ENCODE peak calls at places on chromosomes 16 and 17, in seven cellular contexts. B, O, V, M, W, K and J are unnamed samples.

GRCh38 chr17:4519361-4519788 is 20.7 kb downstream of the SPNS2 start:
- DNase-seq in B (no peak), O (no peak), V (no peak), M (no peak), W (no peak), K (no peak), J (no peak)

GRCh38 chr17:35726609-35727460 is 4.6 kb upstream of the RASL10B start:
- DNase-seq in B (peak), O (peak), V (no peak), M (no peak), W (peak), K (no peak), J (peak)

GRCh38 chr16:66273036-66273435 is 93.5 kb upstream of the CDH5 start:
- DNase-seq in B (no peak), O (no peak), V (no peak), M (no peak), W (no peak), K (no peak), J (no peak)

GRCh38 chr17:39632153-39632941 is 4.6 kb upstream of the STARD3 start:
- DNase-seq in B (no peak), O (no peak), V (no peak), M (no peak), W (no peak), K (peak), J (no peak)

GRCh38 chr17:930258-930657 is 49.3 kb downstream of the NXN start:
- DNase-seq in B (no peak), O (no peak), V (no peak), M (no peak), W (no peak), K (no peak), J (no peak)

GRCh38 chr16:55297062-55297909 is 26.7 kb upstream of the IRX6 start:
- DNase-seq in B (no peak), O (peak), V (no peak), M (no peak), W (no peak), K (no peak), J (no peak)

GRCh38 chr16:11639925-11640899 is 28.0 kb upstream of the SNN start:
- DNase-seq in B (peak), O (peak), V (no peak), M (peak), W (peak), K (peak), J (no peak)

GRCh38 chr16:14405611-14406537 is 224.2 kb downstream of the PARN start:
- DNase-seq in B (no peak), O (no peak), V (peak), M (no peak), W (peak), K (no peak), J (no peak)

GRCh38 chr17:32627233-32628008 is 140.6 kb downstream of the CDK5R1 start:
- DNase-seq in B (peak), O (peak), V (no peak), M (no peak), W (peak), K (no peak), J (no peak)

GRCh38 chr17:77456951-77457548 is 316.3 kb downstream of the SEC14L1 start:
- DNase-seq in B (no peak), O (no peak), V (no peak), M (no peak), W (peak), K (no peak), J (no peak)

GRCh38 chr17:82970067-82970466 is 109.3 kb upstream of the METRNL start:
- DNase-seq in B (no peak), O (no peak), V (no peak), M (no peak), W (peak), K (no peak), J (no peak)

GRCh38 chr17:55448681-55449080 is 27.0 kb upstream of the MMD start:
- DNase-seq in B (peak), O (peak), V (no peak), M (no peak), W (no peak), K (no peak), J (no peak)

GRCh38 chr17:78883090-78883532 is 19.9 kb downstream of the CEP295NL start:
- DNase-seq in B (peak), O (peak), V (no peak), M (peak), W (peak), K (peak), J (no peak)

GRCh38 chr17:61139219-61139618 is 260.4 kb upstream of the TBX2 start:
- DNase-seq in B (peak), O (peak), V (peak), M (no peak), W (peak), K (no peak), J (no peak)

GRCh38 chr16:70579248-70579647 is 55.6 kb downstream of the SF3B3 start:
- DNase-seq in B (no peak), O (no peak), V (no peak), M (no peak), W (no peak), K (no peak), J (no peak)

GRCh38 chr17:75034236-75034908 is 12.4 kb downstream of the ATP5PD start:
- DNase-seq in B (peak), O (peak), V (peak), M (peak), W (peak), K (peak), J (peak)

GRCh38 chr16:57471209-57471608 is 8.7 kb downstream of the POLR2C start:
- DNase-seq in B (no peak), O (no peak), V (no peak), M (no peak), W (no peak), K (no peak), J (no peak)

GRCh38 chr17:17725853-17726720 is 44.8 kb downstream of the RAI1 start:
- DNase-seq in B (no peak), O (no peak), V (no peak), M (no peak), W (peak), K (no peak), J (no peak)

GRCh38 chr16:88264641-88265285 is 118.0 kb upstream of the ZNF469 start:
- DNase-seq in B (peak), O (peak), V (peak), M (peak), W (peak), K (peak), J (peak)

GRCh38 chr17:7575959-7576358 is 3.5 kb upstream of the CD68 start:
- DNase-seq in B (no peak), O (no peak), V (no peak), M (no peak), W (no peak), K (no peak), J (no peak)

GRCh38 chr17:3885970-3886369 is 6.9 kb downstream of the CAMKK1 start:
- DNase-seq in B (peak), O (peak), V (no peak), M (no peak), W (peak), K (no peak), J (no peak)

GRCh38 chr17:40560592-40561293 is 4.5 kb downstream of the CCR7 start:
- DNase-seq in B (peak), O (peak), V (peak), M (no peak), W (peak), K (no peak), J (peak)

GRCh38 chr17:28053044-28053670 is 10.7 kb downstream of the NLK start:
- DNase-seq in B (no peak), O (peak), V (no peak), M (no peak), W (peak), K (no peak), J (no peak)

GRCh38 chr17:47218896-47219430 is 9.8 kb downstream of the MYL4 start:
- DNase-seq in B (no peak), O (no peak), V (no peak), M (no peak), W (no peak), K (no peak), J (no peak)

GRCh38 chr17:46167826-46168569 is 25.2 kb downstream of the KANSL1 start:
- DNase-seq in B (peak), O (peak), V (no peak), M (no peak), W (no peak), K (no peak), J (no peak)

GRCh38 chr17:77210946-77211541 is 70.3 kb downstream of the SEC14L1 start:
- DNase-seq in B (no peak), O (no peak), V (no peak), M (no peak), W (peak), K (no peak), J (no peak)

GRCh38 chr16:67279296-67280089 is at the start of gene PLEKHG4:
- DNase-seq in B (peak), O (peak), V (peak), M (no peak), W (peak), K (peak), J (peak)

GRCh38 chr16:55622930-55623561 is 32.7 kb upstream of the SLC6A2 start:
- DNase-seq in B (peak), O (no peak), V (no peak), M (no peak), W (peak), K (peak), J (no peak)

GRCh38 chr17:39057807-39058206 is 90.6 kb upstream of the FBXO47 start:
- DNase-seq in B (peak), O (no peak), V (no peak), M (no peak), W (no peak), K (no peak), J (no peak)

GRCh38 chr16:11179569-11179968 is 76.4 kb downstream of the SOCS1 start:
- DNase-seq in B (no peak), O (no peak), V (peak), M (no peak), W (peak), K (no peak), J (no peak)

GRCh38 chr16:84144301-84144858 is 597 bp downstream of the HSDL1 start:
- DNase-seq in B (peak), O (no peak), V (peak), M (no peak), W (peak), K (no peak), J (peak)

GRCh38 chr16:84141143-84141670 is 3.8 kb downstream of the HSDL1 start:
- DNase-seq in B (no peak), O (no peak), V (no peak), M (no peak), W (no peak), K (peak), J (no peak)

GRCh38 chr16:84143784-84144199 is 1.2 kb downstream of the HSDL1 start:
- DNase-seq in B (no peak), O (no peak), V (no peak), M (no peak), W (no peak), K (no peak), J (no peak)

GRCh38 chr16:84143081-84143480 is 1.9 kb downstream of the HSDL1 start:
- DNase-seq in B (no peak), O (no peak), V (no peak), M (no peak), W (no peak), K (no peak), J (no peak)

GRCh38 chr16:84144859-84145639 is at the start of the genes DNAAF1 and HSDL1:
- DNase-seq in B (peak), O (peak), V (peak), M (peak), W (peak), K (peak), J (peak)
- TF ChIP-seq CTCF in B (no peak), O (no peak), V (peak), M (no peak), W (no peak), K (peak), J (no peak)

GRCh38 chr17:42253173-42253545 is 23.0 kb downstream of the STAT5B start:
- DNase-seq in B (no peak), O (no peak), V (no peak), M (no peak), W (no peak), K (no peak), J (no peak)

GRCh38 chr17:42252528-42253172 is 23.5 kb downstream of the STAT5B start:
- DNase-seq in B (peak), O (peak), V (no peak), M (no peak), W (no peak), K (no peak), J (no peak)

GRCh38 chr17:42249681-42250446 is 26.3 kb downstream of the STAT5B start:
- DNase-seq in B (no peak), O (no peak), V (no peak), M (no peak), W (no peak), K (no peak), J (no peak)

GRCh38 chr17:42253601-42254000 is 22.6 kb downstream of the STAT5B start:
- DNase-seq in B (no peak), O (peak), V (no peak), M (no peak), W (no peak), K (no peak), J (no peak)

GRCh38 chr17:42251115-42251514 is 25.1 kb downstream of the STAT5B start:
- DNase-seq in B (peak), O (no peak), V (no peak), M (no peak), W (peak), K (no peak), J (no peak)
- TF ChIP-seq CTCF in B (peak), O (peak), V (no peak), M (no peak), W (peak), K (peak), J (no peak)

GRCh38 chr17:69084911-69085310 is 24.2 kb upstream of the ABCA9 start:
- DNase-seq in B (peak), O (no peak), V (no peak), M (no peak), W (no peak), K (peak), J (no peak)
- TF ChIP-seq CTCF in B (peak), O (no peak), V (no peak), M (peak), W (peak), K (peak), J (peak)

GRCh38 chr16:28218109-28218508 is 6.3 kb upstream of the XPO6 start:
- DNase-seq in B (peak), O (no peak), V (peak), M (no peak), W (peak), K (peak), J (no peak)
- TF ChIP-seq CTCF in B (peak), O (peak), V (peak), M (peak), W (peak), K (peak), J (no peak)

GRCh38 chr16:3129137-3130131 is 5.4 kb upstream of the ZNF213 start:
- DNase-seq in B (peak), O (peak), V (no peak), M (peak), W (peak), K (no peak), J (peak)
- TF ChIP-seq CTCF in B (peak), O (peak), V (peak), M (peak), W (peak), K (peak), J (peak)

GRCh38 chr16:86501989-86502855 is 8.1 kb upstream of the FOXF1 start:
- DNase-seq in B (no peak), O (no peak), V (no peak), M (no peak), W (peak), K (no peak), J (no peak)
- TF ChIP-seq CTCF in B (no peak), O (no peak), V (no peak), M (no peak), W (no peak), K (no peak), J (no peak)

GRCh38 chr16:84631882-84632281 is 14.0 kb upstream of the COTL1 start:
- DNase-seq in B (no peak), O (no peak), V (no peak), M (no peak), W (no peak), K (no peak), J (no peak)
- TF ChIP-seq CTCF in B (no peak), O (no peak), V (no peak), M (no peak), W (no peak), K (no peak), J (no peak)

GRCh38 chr17:42548070-42548837 is 4.5 kb upstream of the HSD17B1 start:
- DNase-seq in B (peak), O (no peak), V (peak), M (no peak), W (peak), K (no peak), J (peak)
- TF ChIP-seq CTCF in B (peak), O (peak), V (peak), M (no peak), W (no peak), K (peak), J (peak)

GRCh38 chr16:933581-933980 is 37.2 kb downstream of the LMF1 start:
- DNase-seq in B (no peak), O (no peak), V (no peak), M (no peak), W (peak), K (no peak), J (no peak)

GRCh38 chr16:931171-931570 is 39.6 kb downstream of the LMF1 start:
- DNase-seq in B (no peak), O (no peak), V (no peak), M (no peak), W (no peak), K (no peak), J (no peak)

GRCh38 chr16:930511-930910 is 40.3 kb downstream of the LMF1 start:
- DNase-seq in B (no peak), O (no peak), V (no peak), M (no peak), W (no peak), K (no peak), J (no peak)

GRCh38 chr16:932831-933330 is 37.9 kb downstream of the LMF1 start:
- DNase-seq in B (no peak), O (no peak), V (no peak), M (no peak), W (no peak), K (no peak), J (no peak)

GRCh38 chr16:931651-932500 is 38.9 kb downstream of the LMF1 start:
- DNase-seq in B (no peak), O (no peak), V (no peak), M (no peak), W (no peak), K (no peak), J (no peak)
- TF ChIP-seq CTCF in B (no peak), O (no peak), V (no peak), M (no peak), W (no peak), K (no peak), J (no peak)